ENCODE peak calls at places on chromosomes 16 and 17, in ten cellular contexts. One of them, this sample, is unnamed.

GRCh38 chr17:81868674-81869220 is 2.4 kb downstream of the ARHGDIA start:
- DNase-seq in OCI-M1: peak
- DNase-seq in AG09319: peak
- DNase-seq in type B pancreatic cell: no peak
- DNase-seq in stimulated activated CD4-positive, alpha-beta T cell treated with anti-CD3 and anti-CD28 coated beads, Interleukin-15, amount 100 ng/mL, for 24 hours: peak
- DNase-seq in hepatocyte: peak
- DNase-seq in nephron progenitor cell: no peak
- DNase-seq in amniotic epithelial cell: peak
- DNase-seq in NCI-H1436: no peak
- DNase-seq in lung: no peak
- DNase-seq in this sample: peak

GRCh38 chr16:8720080-8720966 is 45.9 kb downstream of the ABAT start:
- DNase-seq in stimulated activated CD4-positive, alpha-beta T cell treated with anti-CD3 and anti-CD28 coated beads, Interleukin-15, amount 100 ng/mL, for 24 hours: no peak
- DNase-seq in OCI-M1: peak
- DNase-seq in AG09319: no peak
- DNase-seq in nephron progenitor cell: peak
- DNase-seq in type B pancreatic cell: no peak
- DNase-seq in amniotic epithelial cell: no peak
- DNase-seq in NCI-H1436: peak
- DNase-seq in hepatocyte: peak
- DNase-seq in lung: no peak
- DNase-seq in this sample: no peak

GRCh38 chr17:73043686-73044581 is 48.6 kb downstream of the SLC39A11 start:
- DNase-seq in AG09319: peak
- DNase-seq in type B pancreatic cell: no peak
- DNase-seq in OCI-M1: no peak
- DNase-seq in NCI-H1436: no peak
- DNase-seq in hepatocyte: no peak
- DNase-seq in stimulated activated CD4-positive, alpha-beta T cell treated with anti-CD3 and anti-CD28 coated beads, Interleukin-15, amount 100 ng/mL, for 24 hours: no peak
- DNase-seq in amniotic epithelial cell: peak
- DNase-seq in lung: no peak
- DNase-seq in nephron progenitor cell: no peak
- DNase-seq in this sample: peak

GRCh38 chr17:27327397-27327796 is 33.5 kb downstream of the WSB1 start:
- DNase-seq in lung: peak
- DNase-seq in hepatocyte: no peak
- DNase-seq in OCI-M1: no peak
- DNase-seq in amniotic epithelial cell: no peak
- DNase-seq in type B pancreatic cell: no peak
- DNase-seq in AG09319: no peak
- DNase-seq in NCI-H1436: no peak
- DNase-seq in stimulated activated CD4-positive, alpha-beta T cell treated with anti-CD3 and anti-CD28 coated beads, Interleukin-15, amount 100 ng/mL, for 24 hours: no peak
- DNase-seq in nephron progenitor cell: no peak
- DNase-seq in this sample: no peak

GRCh38 chr17:34095101-34095500 is 160.0 kb upstream of the CCL2 start:
- DNase-seq in stimulated activated CD4-positive, alpha-beta T cell treated with anti-CD3 and anti-CD28 coated beads, Interleukin-15, amount 100 ng/mL, for 24 hours: no peak
- DNase-seq in hepatocyte: no peak
- DNase-seq in NCI-H1436: no peak
- DNase-seq in nephron progenitor cell: no peak
- DNase-seq in lung: no peak
- DNase-seq in AG09319: no peak
- DNase-seq in type B pancreatic cell: no peak
- DNase-seq in OCI-M1: no peak
- DNase-seq in amniotic epithelial cell: no peak
- DNase-seq in this sample: no peak

GRCh38 chr16:75023019-75023418 is 24.2 kb downstream of the ZNRF1 start:
- DNase-seq in lung: no peak
- DNase-seq in NCI-H1436: no peak
- DNase-seq in OCI-M1: no peak
- DNase-seq in AG09319: no peak
- DNase-seq in type B pancreatic cell: no peak
- DNase-seq in stimulated activated CD4-positive, alpha-beta T cell treated with anti-CD3 and anti-CD28 coated beads, Interleukin-15, amount 100 ng/mL, for 24 hours: no peak
- DNase-seq in amniotic epithelial cell: no peak
- DNase-seq in hepatocyte: no peak
- DNase-seq in nephron progenitor cell: no peak
- DNase-seq in this sample: no peak

GRCh38 chr16:73743665-73744496 is 552.7 kb upstream of the PSMD7 start:
- DNase-seq in AG09319: no peak
- DNase-seq in amniotic epithelial cell: no peak
- DNase-seq in hepatocyte: no peak
- DNase-seq in nephron progenitor cell: no peak
- DNase-seq in type B pancreatic cell: no peak
- DNase-seq in OCI-M1: no peak
- DNase-seq in lung: no peak
- DNase-seq in stimulated activated CD4-positive, alpha-beta T cell treated with anti-CD3 and anti-CD28 coated beads, Interleukin-15, amount 100 ng/mL, for 24 hours: peak
- DNase-seq in NCI-H1436: no peak
- DNase-seq in this sample: no peak

GRCh38 chr16:82146957-82147356 is 23.1 kb downstream of the MPHOSPH6 start:
- DNase-seq in hepatocyte: no peak
- DNase-seq in nephron progenitor cell: no peak
- DNase-seq in OCI-M1: no peak
- DNase-seq in amniotic epithelial cell: no peak
- DNase-seq in type B pancreatic cell: no peak
- DNase-seq in stimulated activated CD4-positive, alpha-beta T cell treated with anti-CD3 and anti-CD28 coated beads, Interleukin-15, amount 100 ng/mL, for 24 hours: no peak
- DNase-seq in NCI-H1436: no peak
- DNase-seq in lung: no peak
- DNase-seq in AG09319: no peak
- DNase-seq in this sample: no peak

GRCh38 chr17:19867654-19868395 is at the start of gene ULK2:
- DNase-seq in stimulated activated CD4-positive, alpha-beta T cell treated with anti-CD3 and anti-CD28 coated beads, Interleukin-15, amount 100 ng/mL, for 24 hours: peak
- DNase-seq in amniotic epithelial cell: peak
- DNase-seq in nephron progenitor cell: peak
- DNase-seq in AG09319: peak
- DNase-seq in hepatocyte: peak
- DNase-seq in type B pancreatic cell: peak
- DNase-seq in NCI-H1436: peak
- DNase-seq in OCI-M1: no peak
- DNase-seq in lung: peak
- DNase-seq in this sample: peak

GRCh38 chr17:66459811-66460270 is 157.4 kb downstream of the PRKCA start:
- DNase-seq in type B pancreatic cell: no peak
- DNase-seq in AG09319: peak
- DNase-seq in hepatocyte: peak
- DNase-seq in lung: peak
- DNase-seq in amniotic epithelial cell: peak
- DNase-seq in stimulated activated CD4-positive, alpha-beta T cell treated with anti-CD3 and anti-CD28 coated beads, Interleukin-15, amount 100 ng/mL, for 24 hours: peak
- DNase-seq in nephron progenitor cell: no peak
- DNase-seq in NCI-H1436: no peak
- DNase-seq in OCI-M1: no peak
- DNase-seq in this sample: peak

GRCh38 chr16:6345090-6345489 is 987.6 kb upstream of the RBFOX1 start:
- DNase-seq in stimulated activated CD4-positive, alpha-beta T cell treated with anti-CD3 and anti-CD28 coated beads, Interleukin-15, amount 100 ng/mL, for 24 hours: no peak
- DNase-seq in AG09319: no peak
- DNase-seq in nephron progenitor cell: no peak
- DNase-seq in OCI-M1: no peak
- DNase-seq in lung: no peak
- DNase-seq in amniotic epithelial cell: no peak
- DNase-seq in hepatocyte: no peak
- DNase-seq in type B pancreatic cell: no peak
- DNase-seq in NCI-H1436: no peak
- DNase-seq in this sample: no peak

GRCh38 chr17:7835818-7836595 is 2.0 kb downstream of the KDM6B start:
- DNase-seq in hepatocyte: no peak
- DNase-seq in stimulated activated CD4-positive, alpha-beta T cell treated with anti-CD3 and anti-CD28 coated beads, Interleukin-15, amount 100 ng/mL, for 24 hours: peak
- DNase-seq in amniotic epithelial cell: peak
- DNase-seq in AG09319: no peak
- DNase-seq in OCI-M1: no peak
- DNase-seq in lung: no peak
- DNase-seq in nephron progenitor cell: peak
- DNase-seq in type B pancreatic cell: no peak
- DNase-seq in NCI-H1436: peak
- DNase-seq in this sample: peak

GRCh38 chr17:44543213-44543904 is 13.9 kb upstream of the FZD2 start:
- DNase-seq in NCI-H1436: no peak
- DNase-seq in stimulated activated CD4-positive, alpha-beta T cell treated with anti-CD3 and anti-CD28 coated beads, Interleukin-15, amount 100 ng/mL, for 24 hours: no peak
- DNase-seq in lung: no peak
- DNase-seq in hepatocyte: peak
- DNase-seq in nephron progenitor cell: peak
- DNase-seq in type B pancreatic cell: no peak
- DNase-seq in amniotic epithelial cell: peak
- DNase-seq in OCI-M1: no peak
- DNase-seq in AG09319: peak
- DNase-seq in this sample: peak

GRCh38 chr17:50272711-50273653 is 1.3 kb upstream of the TMEM92 start:
- DNase-seq in stimulated activated CD4-positive, alpha-beta T cell treated with anti-CD3 and anti-CD28 coated beads, Interleukin-15, amount 100 ng/mL, for 24 hours: peak
- DNase-seq in nephron progenitor cell: peak
- DNase-seq in OCI-M1: peak
- DNase-seq in type B pancreatic cell: peak
- DNase-seq in NCI-H1436: peak
- DNase-seq in amniotic epithelial cell: no peak
- DNase-seq in hepatocyte: peak
- DNase-seq in AG09319: no peak
- DNase-seq in lung: no peak
- DNase-seq in this sample: peak

GRCh38 chr17:33436321-33436720 is 143.2 kb upstream of the ASIC2 start:
- DNase-seq in NCI-H1436: no peak
- DNase-seq in AG09319: no peak
- DNase-seq in hepatocyte: no peak
- DNase-seq in stimulated activated CD4-positive, alpha-beta T cell treated with anti-CD3 and anti-CD28 coated beads, Interleukin-15, amount 100 ng/mL, for 24 hours: no peak
- DNase-seq in amniotic epithelial cell: peak
- DNase-seq in nephron progenitor cell: no peak
- DNase-seq in type B pancreatic cell: no peak
- DNase-seq in OCI-M1: no peak
- DNase-seq in lung: no peak
- DNase-seq in this sample: peak

GRCh38 chr17:19551148-19551547 is 17.5 kb downstream of the SLC47A1 start:
- DNase-seq in OCI-M1: no peak
- DNase-seq in nephron progenitor cell: no peak
- DNase-seq in hepatocyte: peak
- DNase-seq in amniotic epithelial cell: no peak
- DNase-seq in AG09319: no peak
- DNase-seq in stimulated activated CD4-positive, alpha-beta T cell treated with anti-CD3 and anti-CD28 coated beads, Interleukin-15, amount 100 ng/mL, for 24 hours: no peak
- DNase-seq in NCI-H1436: no peak
- DNase-seq in type B pancreatic cell: no peak
- DNase-seq in lung: no peak
- DNase-seq in this sample: no peak

GRCh38 chr17:6509921-6510320 is 46.4 kb downstream of the PITPNM3 start:
- DNase-seq in type B pancreatic cell: no peak
- DNase-seq in NCI-H1436: no peak
- DNase-seq in nephron progenitor cell: no peak
- DNase-seq in lung: no peak
- DNase-seq in AG09319: no peak
- DNase-seq in hepatocyte: no peak
- DNase-seq in OCI-M1: no peak
- DNase-seq in stimulated activated CD4-positive, alpha-beta T cell treated with anti-CD3 and anti-CD28 coated beads, Interleukin-15, amount 100 ng/mL, for 24 hours: no peak
- DNase-seq in amniotic epithelial cell: no peak
- DNase-seq in this sample: no peak

GRCh38 chr17:43401293-43401692 is 2.5 kb downstream of the ARL4D start:
- DNase-seq in AG09319: peak
- DNase-seq in OCI-M1: no peak
- DNase-seq in lung: no peak
- DNase-seq in hepatocyte: peak
- DNase-seq in NCI-H1436: no peak
- DNase-seq in nephron progenitor cell: no peak
- DNase-seq in type B pancreatic cell: no peak
- DNase-seq in stimulated activated CD4-positive, alpha-beta T cell treated with anti-CD3 and anti-CD28 coated beads, Interleukin-15, amount 100 ng/mL, for 24 hours: no peak
- DNase-seq in amniotic epithelial cell: peak
- DNase-seq in this sample: peak

GRCh38 chr16:85205747-85206471 is 93.6 kb upstream of the CIBAR2 start:
- DNase-seq in AG09319: no peak
- DNase-seq in lung: no peak
- DNase-seq in hepatocyte: peak
- DNase-seq in type B pancreatic cell: no peak
- DNase-seq in OCI-M1: no peak
- DNase-seq in NCI-H1436: no peak
- DNase-seq in amniotic epithelial cell: peak
- DNase-seq in stimulated activated CD4-positive, alpha-beta T cell treated with anti-CD3 and anti-CD28 coated beads, Interleukin-15, amount 100 ng/mL, for 24 hours: no peak
- DNase-seq in nephron progenitor cell: no peak
- DNase-seq in this sample: peak

GRCh38 chr16:82535262-82535661 is 91.5 kb upstream of the CDH13 start:
- DNase-seq in amniotic epithelial cell: no peak
- DNase-seq in type B pancreatic cell: no peak
- DNase-seq in nephron progenitor cell: no peak
- DNase-seq in OCI-M1: no peak
- DNase-seq in stimulated activated CD4-positive, alpha-beta T cell treated with anti-CD3 and anti-CD28 coated beads, Interleukin-15, amount 100 ng/mL, for 24 hours: no peak
- DNase-seq in NCI-H1436: no peak
- DNase-seq in lung: no peak
- DNase-seq in hepatocyte: no peak
- DNase-seq in AG09319: no peak
- DNase-seq in this sample: no peak

GRCh38 chr17:15278381-15278780 is 13.3 kb upstream of the PMP22 start:
- DNase-seq in AG09319: no peak
- DNase-seq in NCI-H1436: no peak
- DNase-seq in type B pancreatic cell: no peak
- DNase-seq in amniotic epithelial cell: no peak
- DNase-seq in OCI-M1: no peak
- DNase-seq in stimulated activated CD4-positive, alpha-beta T cell treated with anti-CD3 and anti-CD28 coated beads, Interleukin-15, amount 100 ng/mL, for 24 hours: no peak
- DNase-seq in lung: no peak
- DNase-seq in hepatocyte: no peak
- DNase-seq in nephron progenitor cell: peak
- DNase-seq in this sample: no peak

GRCh38 chr17:57215317-57215716 is 41.0 kb upstream of the MSI2 start:
- DNase-seq in stimulated activated CD4-positive, alpha-beta T cell treated with anti-CD3 and anti-CD28 coated beads, Interleukin-15, amount 100 ng/mL, for 24 hours: no peak
- DNase-seq in OCI-M1: no peak
- DNase-seq in nephron progenitor cell: no peak
- DNase-seq in type B pancreatic cell: no peak
- DNase-seq in AG09319: no peak
- DNase-seq in lung: no peak
- DNase-seq in hepatocyte: peak
- DNase-seq in NCI-H1436: no peak
- DNase-seq in amniotic epithelial cell: peak
- DNase-seq in this sample: peak